ENCODE peak calls at places on chromosomes 16 and 17, in eight cellular contexts. R is DND-41, I is tibial nerve, D is HAP-1, C is mesendoderm, B is BE2C, A is Panc1, W is SK-N-SH. O is an unnamed sample. For H3K36me3 and H3K4me1, the result is how much of the 10 kb centered on the place peaks cover.

GRCh38 chr16:80844368-80844767 is 40.0 kb upstream of the CDYL2 start:
- DNase-seq in R (no peak), I (no peak), D (no peak), C (no peak), B (no peak), A (no peak), W (no peak), O (no peak)

GRCh38 chr17:32259596-32259995 is 6.0 kb upstream of the RHBDL3 start:
- DNase-seq in R (no peak), I (no peak), D (no peak), C (no peak), B (no peak), A (no peak), W (no peak), O (no peak)

GRCh38 chr17:48571024-48571818 is 6.9 kb downstream of the HOXB4 start:
- DNase-seq in R (no peak), I (no peak), D (no peak), C (no peak), B (no peak), A (no peak), W (no peak), O (no peak)

GRCh38 chr16:50819706-50820105 is 77.8 kb downstream of the CYLD start:
- DNase-seq in R (no peak), I (no peak), D (no peak), C (no peak), B (no peak), A (no peak), W (no peak), O (no peak)

GRCh38 chr17:60390881-60391418 is 983 bp downstream of the USP32 start:
- DNase-seq in R (peak), I (no peak), D (peak), C (peak), B (peak), A (no peak), W (peak), O (peak)

GRCh38 chr16:49811630-49812334 is 44.1 kb downstream of the ZNF423 start:
- DNase-seq in R (no peak), I (no peak), D (no peak), C (peak), B (peak), A (no peak), W (peak), O (peak)

GRCh38 chr16:30927789-30928378 is 4.5 kb downstream of the FBXL19 start:
- DNase-seq in R (peak), I (no peak), D (peak), C (peak), B (peak), A (no peak), W (peak), O (peak)

GRCh38 chr17:53516643-53517042 is 306.1 kb upstream of the KIF2B start:
- DNase-seq in R (no peak), I (no peak), D (peak), C (peak), B (peak), A (no peak), W (no peak), O (no peak)

GRCh38 chr17:49146620-49147306 is 14.2 kb downstream of the B4GALNT2 start:
- DNase-seq in R (no peak), I (no peak), D (no peak), C (peak), B (no peak), A (peak), W (no peak), O (no peak)

GRCh38 chr17:37768438-37768837 is 23.6 kb upstream of the HNF1B start:
- DNase-seq in R (no peak), I (no peak), D (no peak), C (no peak), B (no peak), A (no peak), W (no peak), O (no peak)

GRCh38 chr17:49224198-49224996 is 6.2 kb downstream of the PHOSPHO1 start:
- DNase-seq in R (no peak), I (no peak), D (no peak), C (peak), B (no peak), A (no peak), W (peak), O (peak)

DNA sequence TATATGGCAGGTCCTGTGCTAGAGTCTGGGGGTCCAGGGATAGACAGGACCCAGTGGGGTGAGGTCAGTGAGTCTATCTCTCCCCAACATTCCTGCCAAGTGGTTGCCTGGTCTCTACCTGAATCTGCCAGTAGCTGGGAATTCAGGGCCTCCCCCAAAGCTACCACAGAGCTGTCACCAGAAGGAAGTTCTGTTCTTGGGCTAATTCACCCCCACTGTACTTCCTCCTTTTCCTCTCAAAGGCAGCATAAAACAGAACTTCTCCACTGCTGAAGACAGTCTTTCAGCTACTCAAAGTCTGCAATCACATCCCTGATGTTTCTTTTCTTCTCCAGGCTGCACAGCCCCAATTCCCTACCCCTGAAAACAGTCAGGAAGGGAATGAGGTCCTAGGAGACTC is 8.8 kb downstream of the CAMTA2 start:
- DNase-seq in R (no peak), I (no peak), D (no peak), C (no peak), B (no peak), A (no peak), W (no peak), O (no peak)
- H3K36me3 ChIP-seq in R (half or more), I (under half), D (half or more), C (under half), B (under half), A (under half), W (under half), O (half or more)

DNA sequence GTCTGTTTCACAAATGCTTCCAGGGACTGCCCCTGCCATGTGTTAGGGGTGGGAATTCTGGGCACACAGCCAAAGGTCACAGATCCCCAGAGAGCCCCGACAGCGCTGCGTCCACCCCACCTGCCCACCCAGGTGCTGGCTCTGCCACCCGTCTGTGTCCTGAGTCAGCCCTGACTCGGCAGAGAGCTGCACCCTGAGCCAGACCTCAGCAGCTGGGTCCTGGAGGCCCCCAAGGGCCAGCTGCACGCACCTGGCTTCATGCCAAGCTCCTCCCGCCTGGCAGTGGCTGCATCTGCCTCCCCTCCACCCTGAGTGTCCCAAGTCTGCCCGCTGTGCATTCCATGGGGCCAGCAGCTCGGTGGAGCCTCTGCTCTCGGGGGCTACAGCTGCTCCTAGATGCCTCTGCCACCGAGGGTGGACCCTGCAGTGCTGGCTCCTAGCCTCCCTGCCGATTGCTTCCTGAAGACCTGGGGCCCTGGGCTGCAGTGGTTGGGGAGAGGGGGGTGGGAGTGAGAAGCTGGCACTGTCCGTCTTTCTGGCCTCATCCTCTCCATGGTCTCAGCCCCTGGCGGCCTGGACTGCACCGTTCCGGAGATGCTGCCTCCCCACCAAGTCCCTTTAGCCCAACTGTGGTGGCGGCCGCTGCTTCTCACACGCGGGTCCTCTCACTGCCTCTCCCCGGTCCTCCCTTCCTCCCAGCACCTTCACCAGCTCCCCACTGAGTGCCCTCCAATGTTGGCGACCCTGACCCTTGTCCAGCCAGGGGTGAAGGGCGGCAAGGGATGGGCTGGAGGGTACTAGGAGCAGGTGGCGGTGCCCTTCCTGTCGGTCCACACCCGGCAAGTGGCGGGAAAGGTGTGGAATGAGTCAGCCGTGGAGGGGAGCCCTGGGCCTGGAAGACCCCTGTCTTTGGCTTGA is 3.0 kb downstream of the SECTM1 start:
- DNase-seq in R (peak), I (no peak), D (no peak), C (no peak), B (peak), A (no peak), W (peak), O (no peak)
- H3K4me1 ChIP-seq in R (under half), I (under half), D (under half), C (under half), B (under half), A (half or more), W (under half), O (under half)

DNA sequence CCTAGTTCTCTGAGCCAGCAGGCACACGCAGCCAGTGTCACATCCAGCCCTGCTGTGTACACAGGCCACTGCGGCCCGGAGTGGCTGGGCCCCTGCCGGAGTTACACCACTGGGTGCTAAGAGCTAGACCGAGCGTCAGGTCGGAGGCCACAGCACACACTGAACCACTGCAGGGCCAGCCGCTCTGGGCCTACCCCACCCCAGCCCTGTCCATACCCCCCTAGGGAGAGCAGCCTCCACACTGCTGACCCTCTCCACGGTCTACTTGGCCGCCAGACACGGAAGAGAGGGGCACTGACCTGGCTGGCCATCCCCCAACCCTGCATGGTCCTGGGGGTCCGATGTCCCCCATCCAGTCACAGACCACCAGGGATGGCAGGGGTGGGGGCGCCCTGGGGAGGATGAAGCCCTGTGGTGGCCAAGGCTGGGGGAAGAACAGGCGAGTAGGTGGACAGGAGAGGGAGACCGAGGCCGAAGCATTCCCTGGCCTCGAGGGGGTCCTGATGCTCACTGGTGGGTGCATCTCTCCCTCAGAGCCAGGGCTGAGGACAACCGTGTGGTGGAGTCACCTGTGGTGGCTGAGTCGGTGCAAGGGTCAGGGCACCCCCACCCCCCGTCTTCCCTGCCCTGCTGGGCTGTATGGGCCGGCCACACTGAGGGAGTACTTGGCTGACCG is 34.9 kb upstream of the ZC3H18 start:
- DNase-seq in R (no peak), I (no peak), D (no peak), C (no peak), B (peak), A (no peak), W (no peak), O (no peak)
- H3K4me3 ChIP-seq in R (peak), I (peak), D (no peak), C (no peak), B (no peak), A (no peak), W (no peak), O (peak)

GRCh38 chr16:15033309-15033707 is 22.6 kb downstream of the NTAN1 start:
- DNase-seq in R (no peak), I (no peak), D (no peak), C (no peak), B (peak), A (no peak), W (peak), O (peak)

GRCh38 chr16:15032547-15033308 is 23.1 kb downstream of the NTAN1 start:
- DNase-seq in R (peak), I (no peak), D (peak), C (no peak), B (no peak), A (no peak), W (no peak), O (no peak)

GRCh38 chr16:15034266-15035162 is 21.4 kb downstream of the NTAN1 start:
- DNase-seq in R (no peak), I (no peak), D (no peak), C (no peak), B (no peak), A (no peak), W (no peak), O (no peak)

GRCh38 chr16:15031596-15031995 is 24.3 kb downstream of the NTAN1 start:
- DNase-seq in R (no peak), I (no peak), D (no peak), C (no peak), B (no peak), A (no peak), W (no peak), O (no peak)

DNA sequence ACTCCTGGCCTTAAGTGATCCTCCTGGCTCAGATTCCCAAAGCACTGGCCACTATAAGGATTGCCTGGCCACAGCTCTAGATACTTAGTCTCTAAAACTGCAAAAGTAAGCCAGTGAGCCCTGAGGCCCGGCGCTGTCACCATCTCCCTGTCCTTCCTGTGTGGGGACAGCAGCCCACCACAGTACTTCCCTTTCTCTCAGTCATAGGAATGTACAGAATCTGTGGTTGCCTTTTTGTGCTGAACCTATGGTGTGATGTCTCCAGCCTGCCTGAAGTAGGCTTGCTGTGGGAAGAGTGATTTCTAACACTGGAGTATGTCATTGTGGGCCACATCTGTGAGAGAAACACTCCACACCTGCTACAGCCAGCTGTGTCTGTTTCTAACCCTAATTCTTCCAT is 24.7 kb downstream of the NTAN1 start:
- DNase-seq in R (no peak), I (no peak), D (no peak), C (no peak), B (no peak), A (no peak), W (no peak), O (no peak)
- H3K36me3 ChIP-seq in R (half or more), I (under half), D (under half), C (under half), B (under half), A (under half), W (under half), O (under half)

GRCh38 chr16:70736454-70737376 is 50.9 kb upstream of the MTSS2 start:
- DNase-seq in R (no peak), I (no peak), D (no peak), C (no peak), B (no peak), A (no peak), W (no peak), O (no peak)
- H3K4me1 ChIP-seq in R (under half), I (under half), D (under half), C (under half), B (under half), A (under half), W (half or more), O (under half)

DNA sequence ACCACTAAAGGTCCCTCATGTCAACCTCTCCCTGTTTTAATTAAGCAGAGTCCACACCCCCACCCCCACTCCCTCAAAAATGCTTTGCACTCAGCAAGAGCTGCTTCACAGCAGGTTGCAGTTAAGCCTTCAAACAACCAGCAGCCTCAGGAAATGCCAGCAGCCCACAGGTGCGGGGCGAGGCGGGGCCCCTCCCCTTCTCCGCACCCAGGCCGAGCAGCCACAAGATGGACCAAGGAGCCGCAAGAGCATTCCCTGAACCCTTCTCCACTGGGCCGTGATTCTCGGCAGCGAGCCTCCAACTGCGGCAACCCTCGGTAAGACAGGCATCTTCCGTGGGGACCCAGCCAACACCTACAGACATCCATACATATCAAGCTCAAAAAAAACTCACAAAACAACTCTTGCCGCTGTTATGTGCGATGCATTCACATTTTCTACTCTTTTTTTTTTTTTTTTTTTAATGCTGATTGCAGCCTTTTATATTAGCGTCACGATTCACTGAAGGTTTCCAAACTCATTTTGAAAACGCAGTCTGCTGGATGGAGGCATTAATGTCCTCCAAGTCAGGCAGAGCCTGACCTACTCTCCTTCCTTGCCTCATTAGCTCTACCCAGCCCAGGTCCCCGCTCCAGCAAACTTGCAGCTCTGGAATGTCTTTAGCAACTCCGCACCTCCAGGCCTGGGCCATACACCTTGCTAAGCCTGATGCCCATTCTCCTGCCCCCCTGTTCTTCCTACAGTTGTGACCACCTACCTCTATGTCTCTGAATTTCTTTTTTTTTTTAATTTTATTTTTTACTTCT is 66.0 kb downstream of the AXIN2 start:
- DNase-seq in R (peak), I (no peak), D (no peak), C (peak), B (no peak), A (no peak), W (no peak), O (no peak)
- H3K4me3 ChIP-seq in R (no peak), I (no peak), D (no peak), C (no peak), B (no peak), A (no peak), W (no peak), O (no peak)

DNA sequence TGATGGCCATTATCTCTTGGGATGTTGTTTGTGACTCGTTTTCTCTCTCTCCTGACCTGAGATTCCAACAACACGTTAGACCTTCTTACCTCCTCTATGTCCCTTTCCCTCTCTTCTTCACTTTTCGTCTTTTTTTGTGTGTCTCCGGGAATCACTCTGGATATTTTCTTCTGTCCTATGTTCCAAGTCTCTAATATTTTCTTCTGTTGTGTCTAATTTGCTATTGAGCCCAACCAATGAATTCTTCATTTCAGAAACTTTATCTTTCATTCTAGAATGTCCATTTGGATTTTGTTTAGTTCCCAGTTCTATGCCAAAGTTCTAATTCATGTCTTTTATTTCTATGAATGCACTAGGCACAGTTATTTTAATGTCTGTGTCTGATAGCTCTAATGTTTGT is 27.1 kb upstream of the PITPNM3 start:
- DNase-seq in R (no peak), I (no peak), D (no peak), C (no peak), B (no peak), A (no peak), W (no peak), O (no peak)
- H3K36me3 ChIP-seq in R (half or more), I (under half), D (under half), C (under half), B (under half), A (under half), W (half or more), O (under half)

DNA sequence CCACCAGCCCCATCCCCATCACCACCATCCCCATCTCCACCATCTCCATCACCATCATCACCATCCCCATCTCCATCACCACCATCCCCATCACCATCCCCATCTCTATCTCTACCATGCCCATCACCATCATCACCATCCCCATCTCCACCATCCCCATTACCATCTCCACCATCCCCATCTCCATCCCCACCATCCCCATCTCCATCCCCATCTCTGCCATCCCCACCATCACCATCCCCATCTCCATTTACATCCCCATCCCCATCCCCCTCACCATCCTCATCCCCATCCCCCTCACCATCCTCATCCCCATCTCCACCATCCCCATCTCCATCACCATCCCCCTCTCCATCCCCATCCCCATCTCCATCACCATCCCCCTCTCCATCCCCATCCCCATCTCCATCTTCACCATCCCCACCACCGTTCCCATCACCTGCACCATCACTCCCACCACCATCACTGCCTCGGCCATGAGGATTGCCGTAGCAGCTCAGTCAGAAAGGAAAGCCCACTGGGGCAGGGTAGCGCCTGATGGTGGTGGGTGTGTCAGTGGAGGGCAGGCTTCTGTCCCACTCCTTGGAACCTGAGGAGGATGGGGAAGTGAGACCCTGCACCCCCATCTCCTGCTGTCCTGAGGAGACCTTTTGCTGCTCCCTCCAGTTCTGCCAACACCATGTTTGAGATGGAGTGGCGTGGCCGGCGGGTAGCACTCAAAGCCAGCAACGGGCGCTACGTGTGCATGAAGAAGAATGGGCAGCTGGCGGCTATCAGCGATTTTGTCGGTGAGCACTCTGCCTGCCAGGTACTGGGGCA is 7.5 kb downstream of the FSCN2 start:
- DNase-seq in R (no peak), I (no peak), D (no peak), C (no peak), B (no peak), A (no peak), W (no peak), O (no peak)
- H3K4me1 ChIP-seq in R (under half), I (under half), D (under half), C (under half), B (under half), A (under half), W (under half), O (under half)

GRCh38 chr17:81481011-81481799 is 31.4 kb downstream of the ACTG1 start:
- DNase-seq in R (peak), I (peak), D (no peak), C (peak), B (no peak), A (no peak), W (peak), O (peak)
- H3K4me3 ChIP-seq in R (peak), I (peak), D (no peak), C (peak), B (no peak), A (no peak), W (peak), O (peak)